ENCODE peak calls at places on chromosomes 1 and 21, in nine cellular contexts. Q is pancreas; E is CD8-positive, alpha-beta T cell; V is activated CD4-positive, CD25-positive, alpha-beta regulatory T cell; J is HT-29; U is cardiac muscle cell; N is GM23338; T is activated T-helper 1 cell treated with Interleukin-2 at 50 U/mL for 16 hours; S is stimulated activated naive CD4-positive, alpha-beta T cell. P is an unnamed sample.

GRCh38 chr21:37636152-37636860 is 269.7 kb downstream of the DYRK1A start:
- DNase-seq in S (no peak), Q (no peak), N (no peak), E (no peak), T (no peak), V (no peak), U (peak; percentile 53), J (no peak), P (no peak)

GRCh38 chr1:234611799-234612351 is 1.9 kb upstream of the IRF2BP2 start:
- DNase-seq in S (no peak), V (no peak), J (peak; percentile 71), N (no peak), E (peak; percentile 28), U (no peak), T (no peak), Q (peak; percentile 55), P (peak; percentile 24)

GRCh38 chr1:2416403-2416802 is 4.0 kb upstream of the PEX10 start:
- DNase-seq in J (peak; percentile 83), U (no peak), N (no peak), S (no peak), Q (no peak), E (peak; percentile 36), T (no peak), V (no peak), P (no peak)

GRCh38 chr21:39612233-39613028 is at the start of gene B3GALT5:
- DNase-seq in Q (peak; percentile 39), U (peak; percentile 91), N (peak; percentile 94), S (no peak), J (peak; percentile 14), T (no peak), V (no peak), E (no peak), P (peak; percentile 88)

GRCh38 chr1:202279806-202280205 is 61.9 kb downstream of the UBE2T start:
- DNase-seq in N (no peak), S (no peak), T (no peak), V (no peak), Q (no peak), J (no peak), U (no peak), E (no peak), P (no peak)

GRCh38 chr1:183595537-183595936 is 5.3 kb upstream of the NCF2 start:
- DNase-seq in N (no peak), T (no peak), S (no peak), U (no peak), V (no peak), J (no peak), E (no peak), Q (no peak), P (no peak)

GRCh38 chr1:69711159-69711930 is 143.6 kb downstream of the LRRC7 start:
- DNase-seq in E (no peak), S (no peak), N (no peak), V (no peak), U (no peak), Q (no peak), J (no peak), T (no peak), P (no peak)

GRCh38 chr1:179190861-179191260 is 38.6 kb downstream of the ABL2 start:
- DNase-seq in S (no peak), N (peak; percentile 21), V (no peak), U (no peak), Q (no peak), E (no peak), J (no peak), T (no peak), P (no peak)

GRCh38 chr1:2021550-2021949 is 2.4 kb downstream of the GABRD start:
- DNase-seq in S (no peak), N (no peak), E (no peak), V (no peak), T (no peak), J (no peak), Q (no peak), U (no peak), P (no peak)

GRCh38 chr1:202237052-202237451 is 43.5 kb downstream of the LGR6 start:
- DNase-seq in Q (peak; percentile 9), T (no peak), E (peak; percentile 14), N (peak; percentile 93), U (peak; percentile 75), J (peak; percentile 52), V (no peak), S (no peak), P (peak; percentile 89)

GRCh38 chr1:231954751-231955150 is 328.2 kb downstream of the DISC1 start:
- DNase-seq in U (no peak), E (no peak), N (no peak), T (no peak), J (no peak), Q (no peak), V (no peak), S (no peak), P (no peak)

P was measured in WTC11.